ENCODE peak calls at places on chromosome 17, in eight cellular contexts. C is neural progenitor cell; F is GM10248; A is AG08395; V is heart left ventricle; T is nucleus accumbens; O is tibial artery; B is stimulated activated CD8-positive, alpha-beta memory T cell treated with anti-CD3 and anti-CD28 coated beads, Interleukin-15, amount 100 ng/mL, for 24 hours. Y is an unnamed sample.

GRCh38 chr17:49101054-49101534 is 31.5 kb upstream of the B4GALNT2 start:
- DNase-seq in O (no peak), A (no peak), F (no peak), V (no peak), C (no peak), T (no peak), B (no peak), Y (peak)

GRCh38 chr17:42287305-42288077 is 807 bp upstream of the STAT5A start:
- DNase-seq in B (no peak), V (peak), T (peak), A (peak), F (peak), O (peak), C (no peak), Y (peak)

GRCh38 chr17:11031787-11032186 is 193.9 kb upstream of the PIRT start:
- DNase-seq in B (no peak), T (no peak), C (peak), V (no peak), F (no peak), A (no peak), O (no peak), Y (no peak)

GRCh38 chr17:56881685-56882295 is 32.1 kb downstream of the TRIM25 start:
- DNase-seq in T (no peak), O (no peak), A (no peak), B (no peak), F (no peak), V (no peak), C (no peak), Y (no peak)

GRCh38 chr17:44540246-44541084 is 16.8 kb upstream of the FZD2 start:
- DNase-seq in A (no peak), F (no peak), O (no peak), B (no peak), T (no peak), V (no peak), C (no peak), Y (no peak)

GRCh38 chr17:57970706-57971105 is 15.5 kb upstream of the CUEDC1 start:
- DNase-seq in B (no peak), O (no peak), V (no peak), C (no peak), A (peak), T (no peak), F (no peak), Y (no peak)

GRCh38 chr17:72076678-72077030 is 44.2 kb upstream of the SOX9 start:
- DNase-seq in A (no peak), O (no peak), C (no peak), B (no peak), T (no peak), V (no peak), F (no peak), Y (no peak)

GRCh38 chr17:16328997-16329396 is 24.3 kb downstream of the CENPV start:
- DNase-seq in A (peak), T (no peak), F (no peak), O (no peak), C (peak), V (no peak), B (no peak), Y (peak)